ENCODE peak calls at places on chromosomes 1 and 21, in four cellular contexts. V is fibroblast of lung, E is K562, F is heart right ventricle. P is an unnamed sample.

GRCh38 chr1:16017076-16017460 is 775 bp downstream of the HSPB7 start:
- DNase-seq in E (no peak), V (no peak), F (no peak), P (no peak)

GRCh38 chr1:1162597-1163537 is 10.8 kb upstream of the TTLL10 start:
- DNase-seq in F (no peak), V (no peak), E (no peak), P (no peak)

GRCh38 chr1:18697541-18697940 is 66.9 kb downstream of the PAX7 start:
- DNase-seq in E (no peak), F (no peak), V (no peak), P (no peak)

GRCh38 chr21:31181089-31181757 is 142.9 kb upstream of the KRTAP19-8 start:
- DNase-seq in F (no peak), V (no peak), E (no peak), P (no peak)

GRCh38 chr21:26909972-26910371 is 56.9 kb downstream of the ADAMTS5 start:
- DNase-seq in E (no peak), V (no peak), F (no peak), P (no peak)

GRCh38 chr1:20682571-20683236 is 21.5 kb upstream of the DDOST start:
- DNase-seq in V (no peak), F (peak; percentile 47), E (no peak), P (no peak)

GRCh38 chr1:64505232-64505943 is 35.5 kb downstream of the CACHD1 start:
- DNase-seq in E (peak; percentile 87), F (peak; percentile 48), V (no peak), P (peak; percentile 67)

GRCh38 chr1:63663301-63663700 is 70.1 kb downstream of the PGM1 start:
- DNase-seq in E (no peak), F (no peak), V (peak; percentile 72), P (no peak)

GRCh38 chr1:218634212-218634611 is 289.1 kb downstream of the TGFB2 start:
- DNase-seq in V (no peak), E (no peak), F (no peak), P (no peak)

GRCh38 chr1:17875171-17875881 is 120.2 kb downstream of the ACTL8 start:
- DNase-seq in V (peak; percentile 73), E (no peak), F (no peak), P (no peak)

GRCh38 chr1:39866767-39867166 is 16.5 kb downstream of the TRIT1 start:
- DNase-seq in F (no peak), E (no peak), V (peak; percentile 78), P (no peak)

GRCh38 chr1:199226163-199226562 is 587.3 kb downstream of the PTPRC start:
- DNase-seq in F (no peak), E (no peak), V (peak; percentile 74), P (no peak)

GRCh38 chr1:12095822-12096263 is 32.7 kb downstream of the TNFRSF8 start:
- DNase-seq in V (peak; percentile 56), E (peak; percentile 87), F (no peak), P (no peak)

GRCh38 chr1:43365678-43366077 is 2.1 kb downstream of the ELOVL1 start:
- DNase-seq in F (no peak), V (no peak), E (no peak), P (no peak)

GRCh38 chr21:18369115-18369514 is 34.5 kb downstream of the TMPRSS15 start:
- DNase-seq in F (no peak), V (peak; percentile 1), E (no peak), P (no peak)

GRCh38 chr1:21174638-21175323 is 1.9 kb downstream of the EIF4G3 start:
- DNase-seq in E (no peak), V (peak; percentile 83), F (no peak), P (no peak)

GRCh38 chr1:27915082-27915575 is 19.7 kb upstream of the SMPDL3B start:
- DNase-seq in V (no peak), F (no peak), E (no peak), P (no peak)

GRCh38 chr1:201468501-201468843 is 516 bp downstream of the PHLDA3 start:
- DNase-seq in F (peak; percentile 57), E (no peak), V (peak; percentile 32), P (no peak)

GRCh38 chr1:201468844-201469644 is at the start of gene PHLDA3:
- DNase-seq in E (peak; percentile 77), V (peak; percentile 96), F (peak; percentile 87), P (no peak)

GRCh38 chr1:201465698-201466290 is 3.2 kb downstream of the PHLDA3 start:
- DNase-seq in F (no peak), V (no peak), E (no peak), P (no peak)

GRCh38 chr1:201469645-201470074 is 672 bp upstream of the PHLDA3 start:
- DNase-seq in F (no peak), E (no peak), V (no peak), P (no peak)

GRCh38 chr1:201466492-201466891 is 2.5 kb downstream of the PHLDA3 start:
- DNase-seq in E (no peak), F (no peak), V (peak; percentile 48), P (no peak)
- H3K4me3 ChIP-seq in E (no peak overlapping the region), F (peak overlapping the region; percentile 98), V (peak overlapping the region; percentile 97), P (no peak overlapping the region)

DNA sequence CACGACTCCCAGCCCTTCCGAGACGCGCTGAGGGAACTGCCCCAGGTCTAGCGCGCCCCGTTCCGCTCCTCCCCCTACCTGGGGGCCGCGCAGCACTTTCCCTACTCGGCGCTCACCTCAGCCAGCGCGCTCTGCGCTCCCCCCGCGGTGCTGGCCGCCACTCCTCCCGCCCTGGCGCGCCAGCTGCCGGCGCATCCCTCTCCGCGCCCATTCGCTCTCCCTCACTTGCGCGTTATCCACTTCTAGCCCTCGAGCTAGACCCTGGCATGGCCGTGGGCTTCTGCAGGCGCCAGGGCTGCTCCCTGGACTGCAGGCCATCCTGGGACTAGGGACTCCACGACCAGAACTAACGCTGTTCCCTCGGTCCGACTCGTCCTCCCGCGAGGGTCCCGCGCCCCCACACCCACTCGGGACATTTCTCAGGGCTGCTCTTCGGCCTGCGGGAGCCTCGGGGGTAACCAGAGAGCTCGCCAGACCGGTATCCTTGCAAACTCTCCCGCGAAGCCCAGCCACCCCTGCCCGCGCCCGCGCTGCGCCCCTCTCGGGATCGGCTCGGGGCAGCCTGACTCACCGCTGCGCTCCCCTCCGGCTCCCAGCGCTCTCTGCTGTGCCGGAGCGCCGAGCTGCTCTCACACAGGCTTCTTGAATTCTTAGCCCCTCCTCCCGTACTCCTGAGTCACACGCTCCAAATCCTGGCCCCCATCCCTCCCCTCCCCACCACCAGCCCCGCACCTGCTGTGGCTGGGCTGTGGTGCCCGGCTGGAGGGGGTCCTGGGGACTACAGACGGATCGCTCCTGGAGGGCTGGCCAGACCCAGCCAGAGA is at the start of gene NGF:
- DNase-seq in E (no peak), V (peak; percentile 80), F (peak; percentile 64), P (no peak)
- TF ChIP-seq CTCF in E (no peak), V (no peak), F (no peak), P (no peak)

DNA sequence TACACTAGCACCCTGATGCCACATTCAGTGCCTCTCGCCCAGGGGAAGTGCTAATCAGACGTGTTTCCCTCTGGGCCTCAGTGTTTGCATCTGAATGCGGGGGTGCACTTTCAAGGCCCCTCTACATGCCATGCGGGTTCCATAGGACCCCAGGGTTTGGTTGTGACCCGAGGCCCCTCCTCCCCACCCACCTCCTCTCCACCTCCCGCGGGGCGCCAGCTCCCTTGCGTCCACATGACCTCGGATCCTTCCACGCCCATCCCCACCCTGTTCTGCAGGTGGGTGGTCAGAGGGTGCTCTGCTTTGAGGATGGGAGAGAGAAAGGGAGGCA is 5.1 kb upstream of the RUNX3 start:
- DNase-seq in E (no peak), V (no peak), F (no peak), P (no peak)
- H3K4me1 ChIP-seq in E (no peaks in the 10 kb centered on the region), V (no peaks in the 10 kb centered on the region), F (peaks cover 3% of the 10 kb centered on the region), P (peaks cover 25% of the 10 kb centered on the region)

GRCh38 chr1:69167876-69168275 is 399.8 kb upstream of the LRRC7 start:
- DNase-seq in F (no peak), V (peak; percentile 31), E (no peak), P (no peak)
- H3K4me3 ChIP-seq in F (no peak overlapping the region), V (no peak overlapping the region), E (no peak overlapping the region), P (no peak overlapping the region)

GRCh38 chr21:23401278-23401677 is 2206.0 kb downstream of the MRPL39 start:
- DNase-seq in F (no peak), E (no peak), V (no peak), P (no peak)
- TF ChIP-seq CTCF in F (peak; percentile 23), E (no peak), V (no peak), P (no peak)

GRCh38 chr1:60819302-60819701 is 263.1 kb upstream of the NFIA start:
- DNase-seq in V (no peak), E (no peak), F (no peak), P (no peak)

GRCh38 chr1:60821156-60821555 is 261.2 kb upstream of the NFIA start:
- DNase-seq in F (no peak), E (no peak), V (no peak), P (no peak)

GRCh38 chr1:60825593-60825992 is 256.8 kb upstream of the NFIA start:
- DNase-seq in E (no peak), F (no peak), V (no peak), P (no peak)

GRCh38 chr1:60823151-60823550 is 259.2 kb upstream of the NFIA start:
- DNase-seq in E (no peak), F (no peak), V (no peak), P (no peak)

GRCh38 chr1:60822252-60822651 is 260.1 kb upstream of the NFIA start:
- DNase-seq in E (no peak), V (no peak), F (no peak), P (no peak)
- H3K4me1 ChIP-seq in E (no peaks in the 10 kb centered on the region), V (no peaks in the 10 kb centered on the region), F (no peaks in the 10 kb centered on the region), P (no peaks in the 10 kb centered on the region)

GRCh38 chr1:151069103-151069486 is 1.5 kb upstream of the GABPB2 start:
- DNase-seq in F (no peak), E (no peak), V (no peak), P (no peak)
- H3K4me3 ChIP-seq in F (no peak overlapping the region), E (peak overlapping the region; percentile 82), V (no peak overlapping the region), P (no peak overlapping the region)

DNA sequence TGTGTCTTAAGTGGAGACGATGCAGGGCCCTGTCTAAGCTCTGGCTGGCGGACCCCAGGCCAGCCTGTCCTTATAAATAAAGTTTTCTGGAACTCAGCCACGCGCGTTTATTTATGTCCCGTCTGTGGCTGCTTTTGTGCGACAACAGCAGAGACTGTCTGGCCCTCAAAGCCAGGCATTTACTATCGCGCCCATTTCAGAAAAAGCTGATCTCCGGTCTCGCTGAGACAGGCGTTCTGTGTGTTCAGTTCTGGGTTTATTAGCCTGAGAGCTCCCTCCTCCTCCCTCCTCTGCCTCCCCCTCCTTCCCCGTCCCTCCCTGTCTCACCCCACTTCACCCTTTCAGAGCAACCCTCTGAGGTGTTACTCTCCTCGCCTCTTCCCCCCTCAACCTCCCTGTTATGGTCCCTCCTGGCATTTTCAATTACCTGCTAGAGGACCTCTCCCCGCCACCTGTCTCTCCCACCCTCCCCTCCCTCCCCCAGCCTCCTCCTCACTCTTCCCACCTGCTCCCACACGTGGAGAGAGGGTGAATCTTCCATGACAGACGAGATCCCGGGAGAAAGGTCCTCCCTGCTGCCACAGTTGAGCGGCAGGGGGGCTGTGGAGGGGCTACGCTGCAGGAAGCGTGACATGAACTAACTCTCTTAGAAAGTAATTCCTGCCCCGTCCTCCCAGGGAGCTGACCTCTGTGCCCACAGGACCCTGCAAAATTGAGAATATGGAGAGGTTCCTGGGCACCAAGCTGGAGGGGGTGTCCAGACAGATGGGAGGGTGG is 59.9 kb downstream of the SPSB1 start:
- DNase-seq in E (no peak), F (no peak), V (no peak), P (no peak)
- TF ChIP-seq CTCF in E (no peak), F (no peak), V (no peak), P (no peak)

P was measured in CD8-positive, alpha-beta T cell.